ENCODE peak calls at places on chromosomes 12 and 14, in four cellular contexts. K is H1, Z is HepG2, R is K562. X is an unnamed sample.
A peak's percentile ranks its signal among the peaks of the same experiment; 100 is the strongest.

GRCh38 chr14:54864526-54864925 is 38.1 kb downstream of the GCH1 start:
- DNase-seq in Z (no peak), R (no peak), K (no peak), X (no peak)

GRCh38 chr12:7833831-7834230 is 38.9 kb downstream of the SLC2A14 start:
- DNase-seq in R (no peak), K (no peak), Z (peak; percentile 14), X (no peak)

GRCh38 chr12:22256076-22256475 is 78.4 kb downstream of the ST8SIA1 start:
- DNase-seq in R (no peak), K (no peak), Z (no peak), X (no peak)

GRCh38 chr12:103745962-103746361 is 95.1 kb downstream of the NT5DC3 start:
- DNase-seq in R (no peak), K (peak; percentile 54), Z (no peak), X (no peak)

GRCh38 chr12:103751171-103751570 is 89.9 kb downstream of the NT5DC3 start:
- DNase-seq in K (no peak), Z (no peak), R (peak; percentile 30), X (peak; percentile 23)

GRCh38 chr14:26808407-26808806 is 210.6 kb upstream of the NOVA1 start:
- DNase-seq in R (no peak), K (no peak), Z (no peak), X (no peak)

GRCh38 chr12:94169495-94169894 is 21.1 kb downstream of the PLXNC1 start:
- DNase-seq in R (no peak), K (no peak), Z (no peak), X (no peak)

GRCh38 chr14:79856357-79856756 is 354.9 kb downstream of the DIO2 start:
- DNase-seq in Z (no peak), K (no peak), R (no peak), X (no peak)

GRCh38 chr12:74431821-74432220 is 105.8 kb upstream of the ATXN7L3B start:
- DNase-seq in K (no peak), Z (no peak), R (no peak), X (no peak)

GRCh38 chr14:77222546-77223225 is 41.1 kb downstream of the TMEM63C start:
- DNase-seq in Z (no peak), K (no peak), R (no peak), X (no peak)

GRCh38 chr12:49553512-49554088 is 14.3 kb downstream of the MCRS1 start:
- DNase-seq in R (peak; percentile 50), Z (peak; percentile 58), K (no peak), X (peak; percentile 71)

GRCh38 chr14:42911642-42912041 is 1305.0 kb downstream of the LRFN5 start:
- DNase-seq in K (no peak), R (no peak), Z (no peak), X (no peak)

GRCh38 chr12:124743479-124744272 is 120.0 kb downstream of the SCARB1 start:
- DNase-seq in K (no peak), R (no peak), Z (no peak), X (no peak)

GRCh38 chr12:32583535-32583934 is 95.6 kb upstream of the DNM1L start:
- DNase-seq in Z (no peak), K (no peak), R (no peak), X (no peak)

GRCh38 chr14:105119410-105120025 is 49.1 kb downstream of the JAG2 start:
- DNase-seq in K (no peak), Z (no peak), R (no peak), X (no peak)

GRCh38 chr12:50353404-50353803 is 43.0 kb downstream of the FAM186A start:
- DNase-seq in K (no peak), Z (no peak), R (no peak), X (no peak)

GRCh38 chr14:79294506-79294905 is 916.8 kb downstream of the DIO2 start:
- DNase-seq in K (no peak), Z (no peak), R (no peak), X (no peak)

GRCh38 chr12:106841471-106842302 is 67.2 kb downstream of the RIC8B start:
- DNase-seq in K (no peak), Z (peak; percentile 30), R (peak; percentile 33), X (peak; percentile 50)

GRCh38 chr12:12408265-12408690 is 51.4 kb downstream of the BORCS5 start:
- DNase-seq in K (no peak), Z (no peak), R (no peak), X (no peak)

GRCh38 chr12:39840422-39840821 is 220.8 kb upstream of the ABCD2 start:
- DNase-seq in K (no peak), Z (no peak), R (no peak), X (no peak)

GRCh38 chr12:39846971-39847661 is 227.5 kb upstream of the ABCD2 start:
- DNase-seq in R (no peak), Z (peak; percentile 4), K (no peak), X (no peak)

GRCh38 chr12:39846304-39846703 is 226.7 kb upstream of the ABCD2 start:
- DNase-seq in K (no peak), Z (no peak), R (no peak), X (no peak)
- TF ChIP-seq RNF2 in K (no peak), Z (no peak), R (no peak), X (no peak)

GRCh38 chr14:35669782-35670181 is 135.8 kb downstream of the INSM2 start:
- DNase-seq in K (no peak), Z (no peak), R (no peak), X (peak; percentile 5)
- TF ChIP-seq MAX in K (no peak), Z (no peak), R (no peak), X (no peak)

GRCh38 chr12:98533723-98534251 is 18.4 kb downstream of the TMPO start:
- DNase-seq in R (no peak), K (no peak), Z (peak; percentile 27), X (no peak)

GRCh38 chr12:98532687-98533304 is 17.4 kb downstream of the TMPO start:
- DNase-seq in R (peak; percentile 48), K (no peak), Z (peak; percentile 59), X (peak; percentile 79)

GRCh38 chr12:98530068-98530467 is 14.7 kb downstream of the TMPO start:
- DNase-seq in K (no peak), Z (no peak), R (no peak), X (no peak)
- TF ChIP-seq RNF2 in K (no peak), Z (no peak), R (no peak), X (no peak)

GRCh38 chr12:110694330-110694891 is 5.5 kb upstream of the HVCN1 start:
- DNase-seq in R (no peak), Z (no peak), K (no peak), X (no peak)
- TF ChIP-seq MAX in R (no peak), Z (no peak), K (no peak), X (no peak)

GRCh38 chr12:65656904-65657351 is 167.4 kb upstream of the HMGA2 start:
- DNase-seq in K (no peak), R (no peak), Z (no peak), X (peak; percentile 66)
- TF ChIP-seq RNF2 in K (no peak), R (peak; percentile 37), Z (no peak), X (no peak)

GRCh38 chr12:70590051-70590450 is 47.2 kb downstream of the PTPRB start:
- DNase-seq in Z (peak; percentile 49), R (peak; percentile 70), K (peak; percentile 81), X (peak; percentile 60)
- TF ChIP-seq MAX in Z (no peak), R (no peak), K (no peak), X (no peak)

GRCh38 chr12:51405801-51406207 is 14.6 kb upstream of the GALNT6 start:
- DNase-seq in R (no peak), K (no peak), Z (no peak), X (no peak)
- TF ChIP-seq RNF2 in R (no peak), K (no peak), Z (no peak), X (no peak)

X was measured in A549.